ENCODE peak calls at places on chromosomes 7 and 10, in eight cellular contexts. One of them, this sample, is unnamed.

GRCh38 chr7:18558503-18558902 is 63.0 kb downstream of the HDAC9 start:
- DNase-seq in PC-3: no peak
- DNase-seq in AG10803: peak
- DNase-seq in iPS DF 19.7: no peak
- DNase-seq in neural crest cell: no peak
- DNase-seq in iris pigment epithelial cell: no peak
- DNase-seq in stimulated activated CD8-positive, alpha-beta memory T cell treated with anti-CD3 and anti-CD28 coated beads, Interleukin-15, amount 100 ng/mL, for 24 hours: no peak
- DNase-seq in anterior cingulate cortex: no peak
- DNase-seq in this sample: no peak

GRCh38 chr10:61257956-61258496 is 195.2 kb downstream of the TMEM26 start:
- DNase-seq in PC-3: peak
- DNase-seq in AG10803: peak
- DNase-seq in iPS DF 19.7: no peak
- DNase-seq in neural crest cell: no peak
- DNase-seq in iris pigment epithelial cell: peak
- DNase-seq in stimulated activated CD8-positive, alpha-beta memory T cell treated with anti-CD3 and anti-CD28 coated beads, Interleukin-15, amount 100 ng/mL, for 24 hours: no peak
- DNase-seq in anterior cingulate cortex: no peak
- DNase-seq in this sample: no peak

GRCh38 chr10:99768430-99769011 is 13.9 kb upstream of the ABCC2 start:
- DNase-seq in PC-3: no peak
- DNase-seq in AG10803: peak
- DNase-seq in iPS DF 19.7: no peak
- DNase-seq in neural crest cell: no peak
- DNase-seq in iris pigment epithelial cell: no peak
- DNase-seq in stimulated activated CD8-positive, alpha-beta memory T cell treated with anti-CD3 and anti-CD28 coated beads, Interleukin-15, amount 100 ng/mL, for 24 hours: no peak
- DNase-seq in anterior cingulate cortex: no peak
- DNase-seq in this sample: no peak

GRCh38 chr10:59678884-59679301 is 30.8 kb downstream of the SLC16A9 start:
- DNase-seq in PC-3: peak
- DNase-seq in AG10803: peak
- DNase-seq in iPS DF 19.7: no peak
- DNase-seq in neural crest cell: no peak
- DNase-seq in iris pigment epithelial cell: peak
- DNase-seq in stimulated activated CD8-positive, alpha-beta memory T cell treated with anti-CD3 and anti-CD28 coated beads, Interleukin-15, amount 100 ng/mL, for 24 hours: no peak
- DNase-seq in anterior cingulate cortex: no peak
- DNase-seq in this sample: no peak

GRCh38 chr10:46223626-46224413 is 63.0 kb upstream of the ANTXRL start:
- DNase-seq in PC-3: no peak
- DNase-seq in AG10803: no peak
- DNase-seq in iPS DF 19.7: no peak
- DNase-seq in neural crest cell: no peak
- DNase-seq in iris pigment epithelial cell: no peak
- DNase-seq in stimulated activated CD8-positive, alpha-beta memory T cell treated with anti-CD3 and anti-CD28 coated beads, Interleukin-15, amount 100 ng/mL, for 24 hours: no peak
- DNase-seq in anterior cingulate cortex: no peak
- DNase-seq in this sample: no peak

GRCh38 chr7:97973206-97973658 is 16.8 kb downstream of the OCM2 start:
- DNase-seq in PC-3: no peak
- DNase-seq in AG10803: no peak
- DNase-seq in iPS DF 19.7: no peak
- DNase-seq in neural crest cell: no peak
- DNase-seq in iris pigment epithelial cell: peak
- DNase-seq in stimulated activated CD8-positive, alpha-beta memory T cell treated with anti-CD3 and anti-CD28 coated beads, Interleukin-15, amount 100 ng/mL, for 24 hours: no peak
- DNase-seq in anterior cingulate cortex: peak
- DNase-seq in this sample: no peak

GRCh38 chr10:17001297-17001744 is 128.3 kb downstream of the CUBN start:
- DNase-seq in PC-3: peak
- DNase-seq in AG10803: no peak
- DNase-seq in iPS DF 19.7: no peak
- DNase-seq in neural crest cell: no peak
- DNase-seq in iris pigment epithelial cell: no peak
- DNase-seq in stimulated activated CD8-positive, alpha-beta memory T cell treated with anti-CD3 and anti-CD28 coated beads, Interleukin-15, amount 100 ng/mL, for 24 hours: no peak
- DNase-seq in anterior cingulate cortex: no peak
- DNase-seq in this sample: no peak

GRCh38 chr7:17405786-17406185 is 107.3 kb downstream of the AHR start:
- DNase-seq in PC-3: peak
- DNase-seq in AG10803: peak
- DNase-seq in iPS DF 19.7: no peak
- DNase-seq in neural crest cell: no peak
- DNase-seq in iris pigment epithelial cell: peak
- DNase-seq in stimulated activated CD8-positive, alpha-beta memory T cell treated with anti-CD3 and anti-CD28 coated beads, Interleukin-15, amount 100 ng/mL, for 24 hours: no peak
- DNase-seq in anterior cingulate cortex: no peak
- DNase-seq in this sample: peak

GRCh38 chr10:20274580-20274979 is 458.3 kb downstream of the PLXDC2 start:
- DNase-seq in PC-3: no peak
- DNase-seq in AG10803: no peak
- DNase-seq in iPS DF 19.7: no peak
- DNase-seq in neural crest cell: no peak
- DNase-seq in iris pigment epithelial cell: no peak
- DNase-seq in stimulated activated CD8-positive, alpha-beta memory T cell treated with anti-CD3 and anti-CD28 coated beads, Interleukin-15, amount 100 ng/mL, for 24 hours: no peak
- DNase-seq in anterior cingulate cortex: no peak
- DNase-seq in this sample: peak

GRCh38 chr10:31602541-31603244 is 283.7 kb downstream of the ZEB1 start:
- DNase-seq in PC-3: no peak
- DNase-seq in AG10803: peak
- DNase-seq in iPS DF 19.7: no peak
- DNase-seq in neural crest cell: peak
- DNase-seq in iris pigment epithelial cell: peak
- DNase-seq in stimulated activated CD8-positive, alpha-beta memory T cell treated with anti-CD3 and anti-CD28 coated beads, Interleukin-15, amount 100 ng/mL, for 24 hours: no peak
- DNase-seq in anterior cingulate cortex: peak
- DNase-seq in this sample: peak

GRCh38 chr7:140557809-140558518 is 78.7 kb upstream of the MKRN1 start:
- DNase-seq in PC-3: peak
- DNase-seq in AG10803: no peak
- DNase-seq in iPS DF 19.7: no peak
- DNase-seq in neural crest cell: no peak
- DNase-seq in iris pigment epithelial cell: no peak
- DNase-seq in stimulated activated CD8-positive, alpha-beta memory T cell treated with anti-CD3 and anti-CD28 coated beads, Interleukin-15, amount 100 ng/mL, for 24 hours: no peak
- DNase-seq in anterior cingulate cortex: no peak
- DNase-seq in this sample: no peak

GRCh38 chr10:52368725-52369124 is 54.6 kb downstream of the DKK1 start:
- DNase-seq in PC-3: no peak
- DNase-seq in AG10803: no peak
- DNase-seq in iPS DF 19.7: no peak
- DNase-seq in neural crest cell: no peak
- DNase-seq in iris pigment epithelial cell: no peak
- DNase-seq in stimulated activated CD8-positive, alpha-beta memory T cell treated with anti-CD3 and anti-CD28 coated beads, Interleukin-15, amount 100 ng/mL, for 24 hours: no peak
- DNase-seq in anterior cingulate cortex: no peak
- DNase-seq in this sample: peak

GRCh38 chr7:107469836-107470416 is at the start of gene GPR22:
- DNase-seq in PC-3: no peak
- DNase-seq in AG10803: no peak
- DNase-seq in iPS DF 19.7: no peak
- DNase-seq in neural crest cell: no peak
- DNase-seq in iris pigment epithelial cell: no peak
- DNase-seq in stimulated activated CD8-positive, alpha-beta memory T cell treated with anti-CD3 and anti-CD28 coated beads, Interleukin-15, amount 100 ng/mL, for 24 hours: no peak
- DNase-seq in anterior cingulate cortex: no peak
- DNase-seq in this sample: no peak

GRCh38 chr7:157843336-157844140 is 506.7 kb downstream of the DNAJB6 start:
- DNase-seq in PC-3: no peak
- DNase-seq in AG10803: no peak
- DNase-seq in iPS DF 19.7: no peak
- DNase-seq in neural crest cell: no peak
- DNase-seq in iris pigment epithelial cell: no peak
- DNase-seq in stimulated activated CD8-positive, alpha-beta memory T cell treated with anti-CD3 and anti-CD28 coated beads, Interleukin-15, amount 100 ng/mL, for 24 hours: no peak
- DNase-seq in anterior cingulate cortex: no peak
- DNase-seq in this sample: no peak

GRCh38 chr10:122164815-122165491 is 106.1 kb upstream of the BTBD16 start:
- DNase-seq in PC-3: no peak
- DNase-seq in AG10803: no peak
- DNase-seq in iPS DF 19.7: no peak
- DNase-seq in neural crest cell: no peak
- DNase-seq in iris pigment epithelial cell: no peak
- DNase-seq in stimulated activated CD8-positive, alpha-beta memory T cell treated with anti-CD3 and anti-CD28 coated beads, Interleukin-15, amount 100 ng/mL, for 24 hours: no peak
- DNase-seq in anterior cingulate cortex: no peak
- DNase-seq in this sample: no peak

GRCh38 chr10:24255907-24256306 is 47.0 kb downstream of the KIAA1217 start:
- DNase-seq in PC-3: peak
- DNase-seq in AG10803: no peak
- DNase-seq in iPS DF 19.7: no peak
- DNase-seq in neural crest cell: no peak
- DNase-seq in iris pigment epithelial cell: peak
- DNase-seq in stimulated activated CD8-positive, alpha-beta memory T cell treated with anti-CD3 and anti-CD28 coated beads, Interleukin-15, amount 100 ng/mL, for 24 hours: no peak
- DNase-seq in anterior cingulate cortex: no peak
- DNase-seq in this sample: peak

GRCh38 chr7:84529480-84530205 is 335.1 kb upstream of the SEMA3A start:
- DNase-seq in PC-3: peak
- DNase-seq in AG10803: peak
- DNase-seq in iPS DF 19.7: no peak
- DNase-seq in neural crest cell: no peak
- DNase-seq in iris pigment epithelial cell: peak
- DNase-seq in stimulated activated CD8-positive, alpha-beta memory T cell treated with anti-CD3 and anti-CD28 coated beads, Interleukin-15, amount 100 ng/mL, for 24 hours: no peak
- DNase-seq in anterior cingulate cortex: no peak
- DNase-seq in this sample: peak

GRCh38 chr7:81161459-81162075 is 242.7 kb upstream of the SEMA3C start:
- DNase-seq in PC-3: peak
- DNase-seq in AG10803: peak
- DNase-seq in iPS DF 19.7: no peak
- DNase-seq in neural crest cell: no peak
- DNase-seq in iris pigment epithelial cell: peak
- DNase-seq in stimulated activated CD8-positive, alpha-beta memory T cell treated with anti-CD3 and anti-CD28 coated beads, Interleukin-15, amount 100 ng/mL, for 24 hours: no peak
- DNase-seq in anterior cingulate cortex: no peak
- DNase-seq in this sample: peak

This sample was measured in MCF 10A.